ENCODE peak calls at places on chromosome 7, in eight cellular contexts. A is CD4-positive, CD25-positive, alpha-beta regulatory T cell; H is cardiac muscle cell; E is naive thymus-derived CD4-positive, alpha-beta T cell; O is upper lobe of left lung; X is pancreas; K is right lobe of liver; F is lower lobe of right lung. C is an unnamed sample.

GRCh38 chr7:2810682-2811471 is 33.2 kb downstream of the GNA12 start:
- DNase-seq in K (peak; percentile 60), O (peak; percentile 3), H (no peak), F (no peak), E (no peak), A (no peak), X (no peak), C (no peak)

GRCh38 chr7:29406366-29406765 is 157.3 kb upstream of the PRR15 start:
- DNase-seq in K (no peak), F (no peak), X (no peak), O (no peak), A (no peak), E (no peak), H (no peak), C (no peak)

GRCh38 chr7:41648506-41648905 is 54.4 kb downstream of the INHBA start:
- DNase-seq in A (no peak), E (no peak), F (no peak), X (no peak), O (no peak), K (no peak), H (no peak), C (no peak)

GRCh38 chr7:39357648-39358047 is 208.6 kb upstream of the YAE1 start:
- DNase-seq in H (peak; percentile 37), E (no peak), X (no peak), K (no peak), O (no peak), A (no peak), F (no peak), C (no peak)

GRCh38 chr7:45402480-45403218 is 171.5 kb upstream of the ADCY1 start:
- DNase-seq in O (no peak), H (no peak), E (no peak), K (no peak), F (no peak), A (no peak), X (no peak), C (no peak)

GRCh38 chr7:113715262-113715661 is 203.5 kb downstream of the PPP1R3A start:
- DNase-seq in X (no peak), A (no peak), E (no peak), F (no peak), K (no peak), O (no peak), H (no peak), C (no peak)

GRCh38 chr7:15463801-15464761 is 97.7 kb downstream of the AGMO start:
- DNase-seq in H (no peak), A (no peak), O (no peak), E (no peak), F (no peak), K (no peak), X (no peak), C (no peak)

GRCh38 chr7:25860206-25860881 is 291.7 kb upstream of the NFE2L3 start:
- DNase-seq in K (no peak), E (no peak), A (no peak), F (no peak), X (no peak), O (no peak), H (no peak), C (no peak)

GRCh38 chr7:131882321-131882720 is 325.9 kb upstream of the PODXL start:
- DNase-seq in X (no peak), H (no peak), A (no peak), K (no peak), E (no peak), O (no peak), F (no peak), C (no peak)

GRCh38 chr7:152588350-152588749 is 87.6 kb downstream of the XRCC2 start:
- DNase-seq in F (no peak), K (no peak), O (peak; percentile 41), A (no peak), H (no peak), E (no peak), X (no peak), C (no peak)

GRCh38 chr7:87599336-87599735 is 1.3 kb downstream of the ABCB1 start:
- DNase-seq in K (peak; percentile 54), X (no peak), O (peak; percentile 52), A (peak; percentile 16), E (peak; percentile 27), F (peak; percentile 48), H (no peak), C (peak; percentile 8)

GRCh38 chr7:1278543-1278942 is 45.9 kb downstream of the UNCX start:
- DNase-seq in K (no peak), A (no peak), X (no peak), E (no peak), O (no peak), F (peak; percentile 2), H (no peak), C (no peak)

GRCh38 chr7:151687523-151688235 is 168.0 kb upstream of the RHEB start:
- DNase-seq in K (no peak), E (no peak), H (peak; percentile 48), O (peak; percentile 87), F (peak; percentile 73), X (peak; percentile 52), A (no peak), C (no peak)

GRCh38 chr7:48299580-48300169 is 128.4 kb downstream of the ABCA13 start:
- DNase-seq in K (peak; percentile 39), O (peak; percentile 43), F (no peak), E (peak; percentile 33), X (no peak), A (peak; percentile 43), H (peak; percentile 73), C (no peak)

GRCh38 chr7:18305866-18306265 is 189.7 kb upstream of the HDAC9 start:
- DNase-seq in K (no peak), H (no peak), O (no peak), F (no peak), E (no peak), X (no peak), A (no peak), C (no peak)

GRCh38 chr7:127635659-127636285 is 16.2 kb upstream of the SND1 start:
- DNase-seq in A (no peak), F (no peak), K (no peak), O (no peak), H (no peak), E (no peak), X (no peak), C (no peak)

GRCh38 chr7:149830997-149831729 is 7.0 kb upstream of the ZNF862 start:
- DNase-seq in K (no peak), E (no peak), O (peak; percentile 17), F (peak; percentile 10), X (no peak), H (peak; percentile 22), A (no peak), C (no peak)

GRCh38 chr7:76506081-76506440 is 4.3 kb upstream of the UPK3B start:
- DNase-seq in X (no peak), A (no peak), E (no peak), H (no peak), O (no peak), F (no peak), K (no peak), C (no peak)

GRCh38 chr7:53350241-53350640 is 314.8 kb downstream of the POM121L12 start:
- DNase-seq in O (no peak), X (peak; percentile 18), A (no peak), F (no peak), K (peak; percentile 59), H (peak; percentile 67), E (no peak), C (no peak)

GRCh38 chr7:156519070-156519469 is 121.5 kb upstream of the RNF32 start:
- DNase-seq in F (no peak), X (no peak), A (no peak), H (no peak), K (no peak), E (no peak), O (no peak), C (no peak)

GRCh38 chr7:136023134-136023869 is 46.1 kb upstream of the MTPN start:
- DNase-seq in F (no peak), X (no peak), E (no peak), O (no peak), H (no peak), A (no peak), K (no peak), C (no peak)

GRCh38 chr7:47803029-47803428 is 145.2 kb downstream of the PKD1L1 start:
- DNase-seq in K (no peak), H (no peak), F (no peak), X (no peak), E (no peak), A (no peak), O (no peak), C (no peak)

DNA sequence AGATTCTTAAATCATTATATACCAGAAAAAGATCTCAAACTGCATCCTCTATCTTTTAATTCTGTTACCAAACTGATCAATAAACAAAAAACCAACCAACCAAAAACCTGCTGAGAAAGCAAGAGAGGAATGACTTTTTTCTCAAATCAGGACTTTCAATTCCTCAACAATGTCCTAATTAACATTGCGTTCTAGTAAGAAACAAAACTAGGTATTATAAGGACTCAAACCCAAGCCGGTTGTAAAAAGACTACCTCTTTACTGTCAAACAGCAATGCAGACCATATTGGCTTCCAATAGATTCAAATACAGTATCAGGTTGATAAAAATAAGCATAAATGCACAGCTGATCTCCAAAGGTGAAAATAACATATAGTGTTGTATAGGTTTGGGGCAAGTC is 57.3 kb downstream of the ETV1 start:
- DNase-seq in A (no peak), F (no peak), E (no peak), K (no peak), X (no peak), O (no peak), H (no peak), C (no peak)
- H3K4me3 ChIP-seq in A (no peak overlapping the region), F (no peak overlapping the region), E (no peak overlapping the region), K (no peak overlapping the region), X (no peak overlapping the region), O (no peak overlapping the region), H (no peak overlapping the region), C (no peak overlapping the region)

DNA sequence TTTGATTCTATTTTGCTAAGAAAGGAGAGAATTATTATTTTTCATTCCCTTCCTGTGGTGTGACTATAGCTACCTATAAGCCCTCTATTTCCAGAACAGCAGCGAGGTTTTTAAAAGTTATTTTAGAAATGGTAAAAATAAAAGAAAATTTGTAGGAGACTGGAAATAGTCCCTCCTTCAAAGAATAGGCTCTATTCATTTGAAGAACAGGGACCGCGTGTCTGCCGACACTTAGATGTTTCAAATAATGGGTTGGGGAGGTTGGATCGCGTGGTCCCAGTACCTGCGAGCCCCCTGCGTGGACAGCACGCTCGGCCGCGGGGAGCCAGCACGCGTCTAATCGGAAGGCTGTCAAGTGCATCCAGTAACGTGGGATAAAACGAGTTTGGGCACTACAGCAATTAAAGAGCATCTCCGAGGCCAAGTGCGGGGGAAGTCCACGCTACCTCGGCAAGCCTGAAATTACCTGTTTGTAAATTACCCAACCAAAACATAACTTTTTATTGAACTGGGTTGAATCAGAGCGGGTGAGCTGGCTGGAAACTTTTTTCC is 1.0 kb downstream of the CACNA2D1 start:
- DNase-seq in A (no peak), K (no peak), O (no peak), F (no peak), E (no peak), H (peak; percentile 25), X (no peak), C (no peak)
- H3K27ac ChIP-seq in A (no peak overlapping the region), K (no peak overlapping the region), O (no peak overlapping the region), F (peak overlapping the region; percentile 79), E (no peak overlapping the region), H (no peak overlapping the region), X (no peak overlapping the region), C (no peak overlapping the region)

GRCh38 chr7:77576856-77577255 is 39.8 kb downstream of the PTPN12 start:
- DNase-seq in K (no peak), A (no peak), F (no peak), X (no peak), H (no peak), E (no peak), O (no peak), C (no peak)
- H3K36me3 ChIP-seq in K (no peaks in the 10 kb centered on the region), A (peaks cover 3% of the 10 kb centered on the region), F (peaks cover 51% of the 10 kb centered on the region), X (no peaks in the 10 kb centered on the region), H (peaks cover 15% of the 10 kb centered on the region), E (no peaks in the 10 kb centered on the region), O (peaks cover 8% of the 10 kb centered on the region), C (no peaks in the 10 kb centered on the region)

GRCh38 chr7:138352570-138353461 is 107.2 kb upstream of the TRIM24 start:
- DNase-seq in A (no peak), O (no peak), E (no peak), X (no peak), K (peak; percentile 20), H (no peak), F (no peak), C (no peak)
- H3K4me3 ChIP-seq in A (no peak overlapping the region), O (no peak overlapping the region), E (no peak overlapping the region), X (no peak overlapping the region), K (no peak overlapping the region), H (no peak overlapping the region), F (no peak overlapping the region), C (no peak overlapping the region)

C was measured in effector memory CD4-positive, alpha-beta T cell.